ENCODE peak calls at places on chromosome 5, in seven cellular contexts. O is tibial nerve, I is dorsolateral prefrontal cortex, N is heart right ventricle, G is HCT116, W is GM23338, R is stomach. Q is an unnamed sample.

GRCh38 chr5:16945163-16945562 is 9.1 kb upstream of the MYO10 start:
- DNase-seq in O (no peak), I (no peak), N (no peak), G (no peak), W (no peak), R (no peak), Q (no peak)

GRCh38 chr5:2531318-2531717 is 220.2 kb downstream of the IRX2 start:
- DNase-seq in O (no peak), I (no peak), N (no peak), G (no peak), W (no peak), R (no peak), Q (no peak)

GRCh38 chr5:43007911-43008368 is 32.2 kb downstream of the ANXA2R start:
- DNase-seq in O (peak), I (no peak), N (peak), G (no peak), W (peak), R (peak), Q (no peak)

GRCh38 chr5:14105717-14106435 is 37.3 kb upstream of the TRIO start:
- DNase-seq in O (no peak), I (no peak), N (no peak), G (peak), W (no peak), R (no peak), Q (no peak)

GRCh38 chr5:76838481-76839261 is 11.1 kb upstream of the S100Z start:
- DNase-seq in O (no peak), I (no peak), N (no peak), G (peak), W (no peak), R (no peak), Q (no peak)

GRCh38 chr5:112762113-112762810 is 24.6 kb downstream of the APC start:
- DNase-seq in O (no peak), I (no peak), N (no peak), G (no peak), W (no peak), R (no peak), Q (no peak)

GRCh38 chr5:157266286-157267007 is 524 bp downstream of the CYFIP2 start:
- DNase-seq in O (no peak), I (no peak), N (no peak), G (no peak), W (peak), R (peak), Q (no peak)

GRCh38 chr5:146118325-146118724 is 12.9 kb upstream of the PLAC8L1 start:
- DNase-seq in O (no peak), I (no peak), N (no peak), G (no peak), W (no peak), R (no peak), Q (no peak)

GRCh38 chr5:116032094-116032517 is at the start of gene ARL14EPL:
- DNase-seq in O (no peak), I (no peak), N (no peak), G (peak), W (peak), R (peak), Q (peak)

GRCh38 chr5:168317521-168318147 is 26.2 kb downstream of the WWC1 start:
- DNase-seq in O (no peak), I (no peak), N (no peak), G (peak), W (no peak), R (peak), Q (no peak)

GRCh38 chr5:122101636-122102285 is 23.7 kb upstream of the LOX start:
- DNase-seq in O (no peak), I (no peak), N (no peak), G (peak), W (peak), R (no peak), Q (no peak)

GRCh38 chr5:72268753-72269410 is 51.2 kb downstream of the MRPS27 start:
- DNase-seq in O (no peak), I (no peak), N (peak), G (peak), W (peak), R (peak), Q (no peak)

GRCh38 chr5:150358261-150359095 is 981 bp downstream of the TCOF1 start:
- DNase-seq in O (no peak), I (no peak), N (no peak), G (peak), W (peak), R (no peak), Q (no peak)

GRCh38 chr5:95746194-95746593 is 15.1 kb downstream of the RHOBTB3 start:
- DNase-seq in O (no peak), I (no peak), N (no peak), G (no peak), W (no peak), R (no peak), Q (no peak)

GRCh38 chr5:177457239-177458121 is 10.9 kb downstream of the PRR7 start:
- DNase-seq in O (peak), I (peak), N (peak), G (peak), W (peak), R (peak), Q (peak)

GRCh38 chr5:98679963-98680362 is 93.5 kb upstream of the RGMB start:
- DNase-seq in O (no peak), I (no peak), N (no peak), G (no peak), W (no peak), R (no peak), Q (no peak)

GRCh38 chr5:123874600-123875201 is 362.7 kb downstream of the CSNK1G3 start:
- DNase-seq in O (no peak), I (no peak), N (peak), G (no peak), W (peak), R (no peak), Q (no peak)

GRCh38 chr5:39755986-39756385 is 331.2 kb upstream of the DAB2 start:
- DNase-seq in O (no peak), I (no peak), N (peak), G (peak), W (peak), R (no peak), Q (peak)

GRCh38 chr5:1946122-1946677 is 63.5 kb upstream of the IRX4 start:
- DNase-seq in O (no peak), I (no peak), N (peak), G (no peak), W (no peak), R (no peak), Q (no peak)

GRCh38 chr5:141182248-141182647 is at the start of gene PCDHB16:
- DNase-seq in O (peak), I (no peak), N (peak), G (no peak), W (peak), R (no peak), Q (no peak)

GRCh38 chr5:55037046-55037771 is 13.2 kb downstream of the GZMK start:
- DNase-seq in O (no peak), I (no peak), N (no peak), G (peak), W (peak), R (no peak), Q (no peak)

GRCh38 chr5:83172011-83172410 is 94.7 kb downstream of the XRCC4 start:
- DNase-seq in O (no peak), I (no peak), N (no peak), G (no peak), W (no peak), R (no peak), Q (no peak)

GRCh38 chr5:123549256-123549904 is 37.4 kb downstream of the CSNK1G3 start:
- DNase-seq in O (no peak), I (no peak), N (no peak), G (no peak), W (no peak), R (no peak), Q (no peak)

GRCh38 chr5:80810425-80810824 is 149.7 kb upstream of the RASGRF2 start:
- DNase-seq in O (no peak), I (no peak), N (no peak), G (no peak), W (no peak), R (no peak), Q (no peak)

GRCh38 chr5:93278876-93279275 is 302.1 kb downstream of the NR2F1-AS1 start:
- DNase-seq in O (no peak), I (no peak), N (no peak), G (no peak), W (no peak), R (no peak), Q (no peak)
- H3K27ac ChIP-seq in O (no peak), I (no peak), N (no peak), G (no peak), W (no peak), R (no peak), Q (peak)

DNA sequence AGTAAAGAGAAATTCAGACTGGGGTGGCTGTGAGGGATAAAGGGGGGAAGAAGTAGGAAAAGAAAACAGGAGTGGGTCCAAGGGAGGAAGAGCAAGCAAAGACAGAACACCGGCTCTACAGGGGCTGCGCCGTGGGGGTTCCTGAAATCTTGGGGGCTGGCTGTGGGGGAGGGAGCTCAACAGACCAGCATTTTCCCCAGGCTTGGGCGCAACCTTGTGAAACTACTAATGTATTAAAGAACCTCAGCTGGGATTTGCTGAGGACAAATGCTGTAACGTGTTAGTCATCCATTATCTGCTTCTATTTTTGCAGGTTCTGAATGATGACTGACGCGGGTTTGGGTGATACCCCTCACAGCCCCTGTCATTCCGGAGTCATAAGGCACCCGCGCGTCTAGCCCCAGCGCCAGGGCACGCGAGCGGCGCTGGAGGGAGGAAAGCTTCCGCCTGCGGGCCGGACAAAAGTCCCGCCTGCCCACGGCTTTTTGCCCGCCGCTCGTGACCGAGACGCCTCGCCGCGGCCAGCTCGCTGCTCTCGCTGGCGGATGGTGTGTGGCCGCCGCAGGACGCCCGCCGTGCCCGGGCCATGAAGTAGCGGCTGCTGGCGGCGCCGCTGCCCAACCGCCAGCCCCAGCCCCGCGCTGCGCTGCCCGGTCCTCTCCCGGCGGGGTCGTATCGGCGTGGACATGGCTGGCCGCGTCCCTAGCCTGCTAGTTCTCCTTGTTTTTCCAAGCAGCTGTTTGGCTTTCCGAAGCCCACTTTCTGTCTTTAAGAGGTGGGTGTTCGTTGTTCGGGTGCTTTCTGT is 110.6 kb downstream of the PAM start:
- DNase-seq in O (peak), I (peak), N (peak), G (peak), W (peak), R (peak), Q (peak)
- H3K27ac ChIP-seq in O (peak), I (peak), N (peak), G (peak), W (peak), R (peak), Q (peak)

GRCh38 chr5:67058998-67059746 is 137.4 kb downstream of the CD180 start:
- DNase-seq in O (no peak), I (no peak), N (no peak), G (no peak), W (peak), R (no peak), Q (no peak)
- H3K27ac ChIP-seq in O (no peak), I (no peak), N (peak), G (no peak), W (peak), R (no peak), Q (peak)

GRCh38 chr5:134118212-134118611 is 3.7 kb downstream of the TCF7 start:
- DNase-seq in O (no peak), I (no peak), N (no peak), G (no peak), W (no peak), R (no peak), Q (no peak)
- H3K27ac ChIP-seq in O (no peak), I (no peak), N (no peak), G (no peak), W (no peak), R (no peak), Q (no peak)

DNA sequence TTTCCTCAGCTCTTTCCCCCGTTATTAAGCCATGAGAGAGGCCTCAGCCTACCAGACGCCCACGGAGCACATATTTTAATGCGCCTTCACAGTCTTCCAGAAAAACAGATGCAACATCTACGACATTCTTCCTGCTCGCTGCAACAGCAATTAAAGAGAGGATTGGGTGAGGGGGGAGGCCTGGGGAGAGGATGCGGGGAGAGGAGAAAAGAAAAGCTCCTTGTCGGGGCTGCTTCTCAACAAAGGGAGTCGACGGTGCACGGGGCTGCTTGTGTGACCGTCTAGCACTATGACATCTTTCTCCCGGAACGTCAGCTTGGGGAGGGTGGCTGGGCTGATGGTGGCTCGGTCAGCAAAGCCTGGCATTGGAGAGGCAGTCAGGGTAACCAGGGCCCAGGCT is 37.6 kb upstream of the NEURL1B start:
- DNase-seq in O (no peak), I (peak), N (peak), G (no peak), W (no peak), R (no peak), Q (no peak)
- H3K27ac ChIP-seq in O (peak), I (peak), N (peak), G (no peak), W (no peak), R (peak), Q (no peak)

GRCh38 chr5:143199843-143200242 is 203.6 kb downstream of the NR3C1 start:
- DNase-seq in O (no peak), I (no peak), N (no peak), G (no peak), W (no peak), R (no peak), Q (no peak)
- H3K27ac ChIP-seq in O (no peak), I (no peak), N (no peak), G (no peak), W (no peak), R (no peak), Q (peak)